ENCODE peak calls at places on chromosome 18, in ten cellular contexts. F is coronary artery, X is lower lobe of right lung, W is GM20000, O is heart right ventricle, D is WERI-Rb-1, Y is pancreas, H is nephron progenitor cell, N is mammary epithelial cell, Q is esophagus muscularis mucosa. C is an unnamed sample.

GRCh38 chr18:45440246-45440645 is 175.0 kb upstream of the SLC14A2 start:
- DNase-seq in W (no peak), H (no peak), Q (no peak), Y (no peak), O (no peak), N (peak), D (no peak), X (no peak), F (no peak), C (no peak)

GRCh38 chr18:1954583-1955312 is 616.6 kb downstream of the METTL4 start:
- DNase-seq in F (no peak), Y (no peak), W (no peak), Q (no peak), X (no peak), D (no peak), N (no peak), H (no peak), O (no peak), C (no peak)

GRCh38 chr18:11005528-11005927 is 143.8 kb downstream of the PIEZO2 start:
- DNase-seq in N (peak), H (no peak), X (no peak), W (no peak), F (no peak), O (no peak), Q (peak), D (no peak), Y (peak), C (no peak)

GRCh38 chr18:6648581-6648980 is 80.9 kb upstream of the ARHGAP28 start:
- DNase-seq in N (no peak), Q (no peak), W (no peak), O (no peak), H (no peak), D (no peak), X (no peak), Y (no peak), F (no peak), C (no peak)

GRCh38 chr18:12038661-12039417 is 54.8 kb upstream of the ANKRD62 start:
- DNase-seq in Y (peak), H (peak), N (peak), Q (peak), D (peak), O (peak), W (peak), F (peak), X (peak), C (peak)

GRCh38 chr18:10094154-10094553 is 180.3 kb downstream of the VAPA start:
- DNase-seq in D (no peak), Y (no peak), O (no peak), W (no peak), F (no peak), N (peak), Q (no peak), H (no peak), X (no peak), C (no peak)

GRCh38 chr18:9437049-9437448 is 38.3 kb upstream of the RALBP1 start:
- DNase-seq in N (no peak), F (no peak), D (no peak), Y (no peak), O (peak), Q (no peak), H (no peak), X (no peak), W (no peak), C (no peak)

GRCh38 chr18:70420151-70420898 is 131.5 kb downstream of the SOCS6 start:
- DNase-seq in Q (no peak), Y (no peak), X (no peak), O (no peak), N (no peak), F (no peak), D (no peak), H (no peak), W (no peak), C (no peak)

GRCh38 chr18:24112874-24113615 is 25.8 kb upstream of the CABYR start:
- DNase-seq in D (peak), Y (peak), X (no peak), W (no peak), F (no peak), H (no peak), N (peak), Q (peak), O (no peak), C (no peak)

GRCh38 chr18:50128506-50129271 is 66.3 kb downstream of the MYO5B start:
- DNase-seq in W (peak), O (no peak), Y (no peak), H (no peak), X (no peak), N (no peak), D (no peak), Q (no peak), F (no peak), C (no peak)

GRCh38 chr18:49494660-49495059 is 7.6 kb upstream of the C18orf32 start:
- DNase-seq in H (no peak), Y (no peak), Q (no peak), F (no peak), D (no peak), O (no peak), N (no peak), W (no peak), X (no peak), C (no peak)

GRCh38 chr18:30967701-30968100 is 74.8 kb downstream of the DSC3 start:
- DNase-seq in O (no peak), Y (no peak), N (no peak), W (no peak), F (no peak), Q (no peak), X (no peak), D (no peak), H (no peak), C (no peak)

GRCh38 chr18:30969670-30970069 is 72.9 kb downstream of the DSC3 start:
- DNase-seq in X (no peak), H (no peak), O (no peak), Q (no peak), F (no peak), W (no peak), N (no peak), D (no peak), Y (no peak), C (no peak)

GRCh38 chr18:30970201-30970816 is 72.2 kb downstream of the DSC3 start:
- DNase-seq in F (no peak), X (no peak), N (peak), Y (no peak), D (no peak), H (no peak), O (peak), W (no peak), Q (no peak), C (no peak)

DNA sequence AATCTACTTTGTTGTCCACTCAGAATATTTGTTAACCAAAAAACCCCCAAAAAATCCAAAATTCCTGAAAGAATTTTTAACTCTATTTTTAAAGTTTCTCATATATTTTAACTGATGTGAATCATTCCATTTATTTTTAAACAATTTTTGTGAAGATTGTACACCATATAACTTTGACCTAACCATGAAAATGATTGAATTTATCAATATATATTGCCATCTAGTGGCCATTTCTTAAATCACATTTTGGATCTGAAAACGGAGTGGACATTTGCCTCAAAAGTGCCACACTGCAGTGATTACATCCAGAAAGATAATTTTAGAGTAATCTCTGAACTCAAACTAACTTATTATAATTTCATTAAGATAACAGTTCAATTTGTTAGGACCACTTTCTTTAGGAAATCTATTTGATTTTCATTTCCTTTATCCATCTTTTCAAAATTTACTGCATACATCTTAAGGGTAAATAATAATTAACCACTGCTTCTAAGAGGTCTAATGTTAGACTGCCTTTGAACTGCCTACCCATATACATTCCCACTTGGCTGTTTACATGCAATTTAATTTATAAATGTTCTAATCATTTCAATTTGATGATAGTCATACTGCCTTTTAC is 71.1 kb downstream of the DSC3 start:
- DNase-seq in W (no peak), N (no peak), H (peak), F (no peak), X (no peak), Y (no peak), D (no peak), Q (no peak), O (no peak), C (no peak)
- TF ChIP-seq CTCF in W (peak), N (peak), H (peak), F (peak), X (peak), Y (peak), D (no peak), Q (peak), O (peak), C (peak)

GRCh38 chr18:66395671-66396218 is 208.1 kb downstream of the CDH19 start:
- DNase-seq in Y (no peak), Q (no peak), W (no peak), H (no peak), N (no peak), F (no peak), X (no peak), O (no peak), D (no peak), C (no peak)

DNA sequence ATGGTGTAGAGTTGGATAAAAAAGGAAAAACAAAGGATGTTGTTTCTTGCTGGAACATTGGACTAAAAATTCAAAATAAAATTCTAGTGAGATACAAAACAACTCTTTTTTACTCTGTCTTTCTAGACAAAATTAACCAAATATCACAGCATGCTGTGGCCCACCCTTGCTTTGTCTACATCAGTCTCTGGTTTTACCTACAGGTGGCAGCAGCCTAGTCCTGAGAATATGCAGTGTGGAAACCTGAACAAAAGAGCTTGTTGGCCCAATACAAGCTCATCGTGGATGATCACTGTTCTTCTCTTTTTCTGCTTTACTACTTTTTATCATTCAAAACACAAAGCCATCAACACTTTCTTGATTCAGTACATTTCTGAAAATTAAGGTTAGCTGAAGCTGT is 210.4 kb downstream of the CDH19 start:
- DNase-seq in N (no peak), O (no peak), W (no peak), D (no peak), H (no peak), Q (no peak), Y (no peak), F (no peak), X (no peak), C (no peak)
- TF ChIP-seq CTCF in N (no peak), O (no peak), W (no peak), D (no peak), H (no peak), Q (no peak), Y (no peak), F (no peak), X (no peak), C (no peak)

GRCh38 chr18:79575891-79576685 is 103.5 kb upstream of the CTDP1 start:
- DNase-seq in F (peak), D (peak), X (peak), Q (no peak), H (no peak), N (no peak), O (peak), Y (peak), W (no peak), C (peak)
- TF ChIP-seq CTCF in F (no peak), D (no peak), X (no peak), Q (no peak), H (no peak), N (no peak), O (no peak), Y (no peak), W (no peak), C (no peak)

DNA sequence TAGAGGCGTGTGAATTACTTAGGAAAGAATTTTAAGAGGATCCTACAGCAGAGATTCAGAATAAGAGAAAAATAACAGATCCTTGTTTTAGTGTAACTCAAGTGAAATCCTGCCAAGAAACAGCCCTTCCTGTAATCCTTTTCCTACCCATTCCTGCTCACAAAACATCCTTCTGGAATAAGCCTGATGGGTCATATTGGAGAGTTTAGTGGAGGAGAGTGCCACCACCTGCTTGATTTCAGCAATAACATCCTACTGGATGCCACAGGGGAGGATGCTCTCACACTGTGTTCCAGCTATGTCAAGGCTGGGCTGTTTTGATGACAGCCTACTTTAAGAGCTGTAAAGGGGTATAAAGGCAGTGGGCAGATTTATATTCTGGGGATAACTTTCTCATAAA is 54.8 kb upstream of the CCDC178 start:
- DNase-seq in Y (no peak), F (no peak), W (peak), D (peak), X (no peak), O (no peak), Q (no peak), N (peak), H (peak), C (no peak)
- TF ChIP-seq CTCF in Y (no peak), F (peak), W (peak), D (peak), X (no peak), O (peak), Q (peak), N (peak), H (peak), C (peak)

DNA sequence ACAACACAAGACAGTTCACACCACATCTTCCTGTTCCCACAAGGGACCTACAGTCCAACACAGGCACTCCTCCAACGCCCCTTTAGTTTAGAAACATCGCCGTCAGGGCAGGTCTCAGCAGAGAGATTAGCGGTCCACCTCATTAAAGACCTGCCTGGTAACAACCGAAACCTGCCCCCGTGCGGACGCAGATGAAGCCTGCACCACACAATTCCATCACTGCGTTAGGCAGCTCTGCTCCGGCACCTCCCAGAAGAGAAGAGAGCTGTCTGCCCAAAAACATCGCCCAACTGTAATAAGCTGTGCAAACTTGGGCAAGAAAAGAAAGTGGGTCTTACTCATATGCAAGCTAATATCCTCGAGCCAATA is 32.7 kb downstream of the ZNF516 start:
- DNase-seq in Y (no peak), D (no peak), O (no peak), F (no peak), Q (peak), N (no peak), W (peak), X (no peak), H (no peak), C (no peak)
- TF ChIP-seq CTCF in Y (no peak), D (no peak), O (no peak), F (no peak), Q (no peak), N (no peak), W (no peak), X (no peak), H (no peak), C (no peak)